ENCODE peak calls at places on chromosomes 7 and 10, in five cellular contexts. One of them, this sample, is unnamed.

GRCh38 chr10:131785121-131785460 is 115.7 kb upstream of the PPP2R2D start:
- DNase-seq in left lung: no peak
- DNase-seq in tibial nerve: no peak
- DNase-seq in endothelial cell of umbilical vein: no peak
- DNase-seq in heart left ventricle: no peak
- DNase-seq in this sample: no peak

GRCh38 chr10:98106531-98106930 is 27.9 kb upstream of the R3HCC1L start:
- DNase-seq in left lung: no peak
- DNase-seq in heart left ventricle: no peak
- DNase-seq in tibial nerve: no peak
- DNase-seq in endothelial cell of umbilical vein: no peak
- DNase-seq in this sample: no peak

GRCh38 chr7:64562246-64562620 is 638 bp downstream of the ZNF680 start:
- DNase-seq in heart left ventricle: no peak
- DNase-seq in endothelial cell of umbilical vein: no peak
- DNase-seq in left lung: no peak
- DNase-seq in tibial nerve: no peak
- DNase-seq in this sample: no peak

GRCh38 chr10:132609211-132609610 is 71.6 kb downstream of the INPP5A start:
- DNase-seq in tibial nerve: no peak
- DNase-seq in heart left ventricle: no peak
- DNase-seq in left lung: peak; percentile 55
- DNase-seq in endothelial cell of umbilical vein: no peak
- DNase-seq in this sample: no peak

GRCh38 chr7:33644489-33644888 is 260.9 kb upstream of the BMPER start:
- DNase-seq in tibial nerve: no peak
- DNase-seq in heart left ventricle: no peak
- DNase-seq in left lung: no peak
- DNase-seq in endothelial cell of umbilical vein: no peak
- DNase-seq in this sample: no peak

GRCh38 chr10:102398172-102399020 is 2.9 kb downstream of the NFKB2 start:
- DNase-seq in tibial nerve: no peak
- DNase-seq in heart left ventricle: peak; percentile 24
- DNase-seq in left lung: no peak
- DNase-seq in endothelial cell of umbilical vein: no peak
- DNase-seq in this sample: no peak

GRCh38 chr7:127715901-127716300 is 63.9 kb downstream of the SND1 start:
- DNase-seq in endothelial cell of umbilical vein: no peak
- DNase-seq in heart left ventricle: no peak
- DNase-seq in tibial nerve: no peak
- DNase-seq in left lung: no peak
- DNase-seq in this sample: no peak

GRCh38 chr10:100129424-100129823 is 47.8 kb upstream of the CPN1 start:
- DNase-seq in heart left ventricle: peak; percentile 42
- DNase-seq in tibial nerve: no peak
- DNase-seq in endothelial cell of umbilical vein: peak; percentile 88
- DNase-seq in left lung: no peak
- DNase-seq in this sample: no peak

GRCh38 chr10:131907679-131908078 is 6.9 kb downstream of the PPP2R2D start:
- DNase-seq in endothelial cell of umbilical vein: no peak
- DNase-seq in left lung: no peak
- DNase-seq in heart left ventricle: no peak
- DNase-seq in tibial nerve: no peak
- DNase-seq in this sample: no peak

DNA sequence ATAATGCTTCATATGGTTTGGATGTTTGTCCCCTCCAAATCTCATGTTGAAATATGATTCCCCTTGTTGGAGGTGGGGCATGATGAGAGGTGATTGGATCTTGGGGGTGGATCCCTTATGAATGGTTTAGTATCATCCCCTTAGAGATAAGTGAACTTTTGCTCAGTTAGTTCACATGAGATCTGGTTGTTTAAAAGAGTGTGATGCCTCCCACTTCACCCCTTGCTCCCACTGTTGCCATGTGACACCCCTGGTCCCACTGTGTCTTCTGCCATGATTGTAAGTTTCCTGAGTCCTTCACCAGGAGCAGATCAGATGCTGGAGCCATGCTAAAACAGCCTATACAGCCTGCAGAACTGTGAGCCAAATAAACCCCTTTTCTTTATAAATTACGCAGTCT is 13.1 kb upstream of the AUTS2 start:
- DNase-seq in left lung: no peak
- DNase-seq in heart left ventricle: no peak
- DNase-seq in endothelial cell of umbilical vein: no peak
- DNase-seq in tibial nerve: no peak
- DNase-seq in this sample: no peak
- H3K4me3 ChIP-seq in left lung: no peak overlapping the region
- H3K4me3 ChIP-seq in heart left ventricle: no peak overlapping the region
- H3K4me3 ChIP-seq in endothelial cell of umbilical vein: no peak overlapping the region
- H3K4me3 ChIP-seq in tibial nerve: no peak overlapping the region
- H3K4me3 ChIP-seq in this sample: no peak overlapping the region

DNA sequence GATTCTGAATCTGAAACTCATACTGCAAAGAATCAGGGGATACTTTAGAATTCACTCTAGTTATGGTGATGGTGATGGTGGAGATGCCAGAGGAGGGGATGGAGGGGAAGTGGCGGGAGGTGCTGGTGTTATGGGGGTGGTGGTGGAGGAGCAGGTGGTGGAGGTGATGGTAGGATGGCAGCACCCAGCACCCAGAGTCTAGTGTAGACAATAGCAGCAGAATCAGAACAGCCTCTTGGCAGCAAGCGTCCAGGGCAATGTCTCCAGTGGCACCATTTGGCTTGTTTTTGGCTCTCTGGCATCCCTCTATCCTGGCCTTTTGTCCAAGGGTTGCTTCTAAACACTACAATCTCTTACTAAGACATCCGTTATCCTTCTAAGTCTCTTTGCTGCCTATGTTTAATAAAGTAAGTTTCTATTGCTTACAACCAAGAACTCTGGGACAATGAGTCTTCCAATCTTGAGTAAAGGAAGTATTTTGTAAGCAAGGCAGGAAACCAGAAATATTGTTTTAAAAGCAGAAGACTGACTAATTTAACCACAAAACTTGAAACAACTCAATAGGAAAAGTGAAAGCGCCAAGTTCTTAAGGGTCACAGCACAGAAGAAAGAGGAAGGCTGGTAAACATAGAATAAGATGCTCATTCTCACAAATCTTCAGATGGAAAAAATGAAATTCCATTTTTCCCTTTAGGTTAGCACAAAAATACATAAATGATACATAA is 42.4 kb upstream of the GDF10 start:
- DNase-seq in left lung: no peak
- DNase-seq in heart left ventricle: no peak
- DNase-seq in tibial nerve: no peak
- DNase-seq in endothelial cell of umbilical vein: no peak
- DNase-seq in this sample: no peak
- H3K4me1 ChIP-seq in left lung: peaks cover 45% of the 10 kb centered on the region
- H3K4me1 ChIP-seq in heart left ventricle: peaks cover 21% of the 10 kb centered on the region
- H3K4me1 ChIP-seq in tibial nerve: no peaks in the 10 kb centered on the region
- H3K4me1 ChIP-seq in endothelial cell of umbilical vein: no peaks in the 10 kb centered on the region
- H3K4me1 ChIP-seq in this sample: no peaks in the 10 kb centered on the region

DNA sequence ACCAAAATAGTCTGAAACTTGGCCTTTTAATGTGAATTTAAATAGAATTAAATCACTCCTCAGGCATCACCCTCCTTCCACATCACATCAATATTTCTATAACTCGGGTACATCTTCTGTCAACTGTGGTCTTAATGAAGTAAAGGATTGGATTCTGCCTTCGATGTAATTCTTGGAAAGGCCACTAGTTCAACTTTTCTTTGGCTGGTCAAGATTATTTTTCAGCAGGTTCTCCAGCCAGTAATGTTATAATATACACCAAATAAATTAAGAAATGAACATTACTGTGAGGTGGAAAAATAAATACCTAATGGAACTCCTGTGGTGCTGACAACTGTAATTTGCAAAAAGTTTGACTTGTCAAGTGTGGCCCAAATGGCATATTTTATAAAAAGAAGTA is 9.7 kb upstream of the SLC16A9 start:
- DNase-seq in endothelial cell of umbilical vein: no peak
- DNase-seq in tibial nerve: no peak
- DNase-seq in left lung: no peak
- DNase-seq in heart left ventricle: no peak
- DNase-seq in this sample: no peak
- TF ChIP-seq CTCF in endothelial cell of umbilical vein: no peak
- TF ChIP-seq CTCF in tibial nerve: no peak
- TF ChIP-seq CTCF in left lung: no peak
- TF ChIP-seq CTCF in heart left ventricle: no peak
- TF ChIP-seq CTCF in this sample: peak; percentile 13

DNA sequence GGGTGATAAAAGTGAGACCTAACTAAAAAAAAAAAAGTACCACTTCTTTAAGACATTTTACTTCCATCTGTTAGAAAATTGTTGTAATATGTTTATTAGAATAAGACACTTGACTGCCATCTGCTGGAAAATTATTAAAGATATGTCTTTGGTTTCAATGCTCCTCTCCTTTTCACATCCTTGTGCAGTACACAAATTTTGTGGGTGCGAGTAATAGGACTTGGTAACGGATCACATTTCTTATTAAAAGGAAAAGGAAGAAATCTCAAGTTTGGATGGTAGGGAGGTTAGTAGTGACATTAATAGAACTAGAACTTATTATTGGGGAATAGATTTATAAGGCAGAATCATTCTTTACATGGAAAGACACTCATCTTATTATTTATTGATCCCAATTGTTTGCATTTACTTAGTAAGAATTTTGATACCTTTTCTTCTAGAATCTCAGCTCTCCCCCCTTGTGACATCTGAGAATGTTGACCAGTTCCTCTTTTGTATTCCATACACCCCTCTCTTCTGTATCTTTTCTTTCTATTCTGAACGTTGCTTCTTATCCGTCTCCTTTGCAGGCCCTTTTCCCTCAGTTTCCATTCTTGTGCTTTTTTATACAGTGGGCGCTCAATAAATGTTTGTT is 43.0 kb upstream of the RPA3 start:
- DNase-seq in left lung: no peak
- DNase-seq in tibial nerve: no peak
- DNase-seq in heart left ventricle: no peak
- DNase-seq in endothelial cell of umbilical vein: peak; percentile 58
- DNase-seq in this sample: no peak
- H3K4me3 ChIP-seq in left lung: peak overlapping the region; percentile 43
- H3K4me3 ChIP-seq in tibial nerve: peak overlapping the region; percentile 47
- H3K4me3 ChIP-seq in heart left ventricle: peak overlapping the region; percentile 48
- H3K4me3 ChIP-seq in endothelial cell of umbilical vein: peak overlapping the region; percentile 40
- H3K4me3 ChIP-seq in this sample: peak overlapping the region; percentile 60